ENCODE peak calls at places on chromosomes 2 and 18, in ten cellular contexts. R, M, O, X, E, C, T, N, V and P are unnamed samples.

GRCh38 chr2:102094917-102095316 is 47.6 kb upstream of the IL1R1 start:
- DNase-seq in R (peak), M (no peak), O (no peak), X (no peak), E (no peak), C (peak), T (no peak), N (no peak), V (no peak), P (no peak)

GRCh38 chr18:65380571-65380970 is 370.2 kb upstream of the CDH7 start:
- DNase-seq in R (no peak), M (no peak), O (no peak), X (no peak), E (no peak), C (no peak), T (no peak), N (no peak), V (no peak), P (no peak)

GRCh38 chr2:155841442-155841841 is 491.1 kb downstream of the NR4A2 start:
- DNase-seq in R (no peak), M (no peak), O (no peak), X (no peak), E (no peak), C (no peak), T (no peak), N (no peak), V (no peak), P (no peak)

GRCh38 chr2:136997550-136997949 is 232.2 kb downstream of the THSD7B start:
- DNase-seq in R (no peak), M (no peak), O (no peak), X (no peak), E (no peak), C (no peak), T (no peak), N (no peak), V (no peak), P (no peak)

GRCh38 chr2:231245253-231246094 is 47.0 kb downstream of the ARMC9 start:
- DNase-seq in R (no peak), M (peak), O (no peak), X (no peak), E (no peak), C (no peak), T (no peak), N (peak), V (no peak), P (no peak)

GRCh38 chr18:10418836-10419235 is 35.6 kb upstream of the APCDD1 start:
- DNase-seq in R (no peak), M (no peak), O (no peak), X (no peak), E (no peak), C (no peak), T (no peak), N (no peak), V (no peak), P (no peak)

GRCh38 chr2:101418704-101419663 is 31.7 kb upstream of the CREG2 start:
- DNase-seq in R (no peak), M (peak), O (peak), X (no peak), E (peak), C (peak), T (peak), N (peak), V (peak), P (no peak)

GRCh38 chr2:232750135-232750671 is 26.2 kb downstream of the KCNJ13 start:
- DNase-seq in R (no peak), M (no peak), O (no peak), X (no peak), E (no peak), C (no peak), T (no peak), N (no peak), V (no peak), P (no peak)

GRCh38 chr2:32009479-32010256 is 1.1 kb downstream of the MEMO1 start:
- DNase-seq in R (peak), M (peak), O (no peak), X (no peak), E (peak), C (peak), T (peak), N (peak), V (peak), P (peak)

GRCh38 chr2:168210898-168211570 is 36.4 kb downstream of the STK39 start:
- DNase-seq in R (no peak), M (no peak), O (peak), X (no peak), E (no peak), C (no peak), T (no peak), N (no peak), V (no peak), P (no peak)

GRCh38 chr18:62637807-62638687 is 77.3 kb upstream of the PHLPP1 start:
- DNase-seq in R (no peak), M (peak), O (peak), X (no peak), E (peak), C (no peak), T (peak), N (peak), V (no peak), P (peak)

GRCh38 chr2:181399046-181399445 is 58.1 kb upstream of the ITGA4 start:
- DNase-seq in R (no peak), M (no peak), O (no peak), X (no peak), E (no peak), C (no peak), T (no peak), N (peak), V (no peak), P (no peak)

DNA sequence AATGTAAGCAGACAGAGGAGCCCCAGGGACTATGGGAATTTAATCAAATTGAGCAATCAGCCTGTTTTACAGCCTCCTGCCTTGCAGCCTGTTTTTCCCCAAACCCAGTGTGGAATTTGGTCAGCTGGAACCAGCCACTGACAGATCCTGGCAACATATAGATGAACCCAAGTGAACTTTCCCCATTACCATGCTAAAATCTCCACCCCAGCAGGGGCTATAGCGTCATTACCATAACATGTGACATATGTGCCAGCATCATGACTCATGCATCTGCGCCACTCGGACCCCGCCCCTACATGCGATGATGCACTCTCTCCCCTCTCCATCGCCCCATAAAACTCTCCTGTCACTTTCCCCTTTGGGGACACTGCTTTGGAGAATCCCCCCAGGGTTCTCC is 17.2 kb upstream of the FEZ2 start:
- DNase-seq in R (no peak), M (no peak), O (no peak), X (no peak), E (peak), C (no peak), T (no peak), N (no peak), V (no peak), P (no peak)
- H3K27ac ChIP-seq in R (no peak), M (no peak), O (no peak), X (no peak), E (no peak), C (no peak), T (no peak), N (no peak), V (no peak), P (no peak)

GRCh38 chr2:46117379-46117778 is 179.8 kb upstream of the EPAS1 start:
- DNase-seq in R (no peak), M (no peak), O (peak), X (no peak), E (no peak), C (no peak), T (no peak), N (no peak), V (no peak), P (no peak)

GRCh38 chr2:46118656-46119338 is 178.4 kb upstream of the EPAS1 start:
- DNase-seq in R (no peak), M (no peak), O (no peak), X (no peak), E (no peak), C (no peak), T (no peak), N (no peak), V (no peak), P (no peak)

GRCh38 chr2:46117994-46118393 is 179.2 kb upstream of the EPAS1 start:
- DNase-seq in R (no peak), M (no peak), O (no peak), X (no peak), E (no peak), C (no peak), T (no peak), N (no peak), V (no peak), P (no peak)

GRCh38 chr2:46114981-46115380 is 182.2 kb upstream of the EPAS1 start:
- DNase-seq in R (no peak), M (no peak), O (no peak), X (no peak), E (no peak), C (no peak), T (no peak), N (no peak), V (no peak), P (no peak)

DNA sequence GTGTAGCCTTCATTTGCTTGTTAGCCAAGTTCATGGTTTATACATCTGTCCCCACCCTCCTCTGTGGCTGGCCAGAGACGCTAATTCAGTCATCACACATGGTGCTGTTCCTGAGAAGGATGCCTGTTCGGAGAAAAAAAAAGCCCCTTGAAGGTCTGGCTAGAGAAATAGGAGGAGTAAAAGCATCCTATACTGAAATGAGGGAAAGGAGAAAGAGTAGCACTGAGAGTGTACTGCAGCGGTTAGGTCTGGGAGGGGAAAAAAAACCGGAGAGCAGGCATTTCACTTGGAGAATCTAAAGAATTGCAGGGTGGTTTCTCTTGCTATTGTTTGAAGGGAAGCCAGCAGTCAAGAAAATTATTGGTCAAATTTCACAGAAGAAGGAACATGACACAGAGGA is 180.6 kb upstream of the EPAS1 start:
- DNase-seq in R (no peak), M (no peak), O (no peak), X (no peak), E (no peak), C (no peak), T (no peak), N (no peak), V (no peak), P (no peak)
- H3K27ac ChIP-seq in R (no peak), M (no peak), O (peak), X (no peak), E (peak), C (peak), T (no peak), N (no peak), V (peak), P (no peak)

GRCh38 chr2:96831679-96832078 is 12.1 kb downstream of the ANKRD23 start:
- DNase-seq in R (no peak), M (no peak), O (no peak), X (no peak), E (no peak), C (no peak), T (no peak), N (no peak), V (no peak), P (no peak)
- H3K27ac ChIP-seq in R (peak), M (no peak), O (no peak), X (no peak), E (no peak), C (no peak), T (no peak), N (no peak), V (peak), P (peak)

DNA sequence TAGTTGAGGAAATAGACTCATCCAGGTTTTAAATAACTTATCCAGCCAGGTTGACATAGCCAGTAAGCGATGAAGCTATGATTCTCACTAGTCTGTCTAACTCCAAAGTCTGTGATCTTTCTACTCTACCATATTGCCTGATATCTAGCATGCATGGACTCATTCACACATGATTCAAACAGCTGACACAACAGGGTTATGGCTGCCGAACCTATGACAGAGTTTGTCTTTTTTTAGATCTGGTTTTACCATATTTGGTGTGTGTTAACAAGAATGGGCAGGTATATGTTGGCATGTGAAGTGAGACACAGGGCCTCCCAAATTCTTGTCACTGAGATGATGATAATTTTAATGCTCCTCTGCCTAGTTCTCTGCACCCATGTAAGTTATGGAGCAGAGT is 210.6 kb downstream of the BABAM2 start:
- DNase-seq in R (no peak), M (no peak), O (no peak), X (no peak), E (no peak), C (no peak), T (no peak), N (no peak), V (no peak), P (no peak)
- H3K27ac ChIP-seq in R (peak), M (no peak), O (no peak), X (no peak), E (no peak), C (no peak), T (no peak), N (no peak), V (no peak), P (no peak)

GRCh38 chr18:58822944-58823343 is 41.7 kb upstream of the ZNF532 start:
- DNase-seq in R (no peak), M (no peak), O (no peak), X (no peak), E (no peak), C (no peak), T (no peak), N (no peak), V (no peak), P (no peak)
- H3K27ac ChIP-seq in R (no peak), M (no peak), O (no peak), X (no peak), E (no peak), C (no peak), T (no peak), N (no peak), V (no peak), P (no peak)